ENCODE peak calls at places on chromosomes 5 and 9, in four cellular contexts. One of them, this sample, is unnamed.

GRCh38 chr5:15885156-15885555 is 294.4 kb downstream of the MARCHF11 start:
- DNase-seq in body of pancreas: no peak
- DNase-seq in K562: no peak
- DNase-seq in GM04504: no peak
- DNase-seq in this sample: no peak

GRCh38 chr5:1036504-1037122 is 28.0 kb downstream of the NKD2 start:
- DNase-seq in body of pancreas: no peak
- DNase-seq in K562: no peak
- DNase-seq in GM04504: no peak
- DNase-seq in this sample: no peak

GRCh38 chr9:37938121-37938906 is 34.4 kb upstream of the SLC25A51 start:
- DNase-seq in GM04504: peak; percentile 78
- DNase-seq in body of pancreas: no peak
- DNase-seq in K562: no peak
- DNase-seq in this sample: peak; percentile 49

GRCh38 chr9:37309136-37309535 is 113.4 kb upstream of the GRHPR start:
- DNase-seq in body of pancreas: no peak
- DNase-seq in GM04504: no peak
- DNase-seq in K562: no peak
- DNase-seq in this sample: no peak

GRCh38 chr5:10491673-10492026 is 50.0 kb downstream of the ROPN1L start:
- DNase-seq in body of pancreas: no peak
- DNase-seq in K562: no peak
- DNase-seq in GM04504: no peak
- DNase-seq in this sample: no peak

GRCh38 chr5:111731638-111732037 is 25.4 kb downstream of the NREP start:
- DNase-seq in GM04504: no peak
- DNase-seq in K562: no peak
- DNase-seq in body of pancreas: no peak
- DNase-seq in this sample: no peak

GRCh38 chr5:53031695-53032096 is 42.5 kb downstream of the ITGA2 start:
- DNase-seq in K562: no peak
- DNase-seq in GM04504: no peak
- DNase-seq in body of pancreas: no peak
- DNase-seq in this sample: no peak

GRCh38 chr9:115046786-115047185 is 71.2 kb downstream of the TNC start:
- DNase-seq in K562: no peak
- DNase-seq in body of pancreas: no peak
- DNase-seq in GM04504: no peak
- DNase-seq in this sample: no peak

GRCh38 chr5:56522972-56523371 is 289.8 kb upstream of the ANKRD55 start:
- DNase-seq in GM04504: peak; percentile 10
- DNase-seq in K562: no peak
- DNase-seq in body of pancreas: no peak
- DNase-seq in this sample: peak; percentile 80

GRCh38 chr9:36798350-36799065 is 225.8 kb downstream of the MELK start:
- DNase-seq in K562: peak; percentile 18
- DNase-seq in body of pancreas: no peak
- DNase-seq in GM04504: no peak
- DNase-seq in this sample: no peak

GRCh38 chr5:38135486-38136031 is 122.8 kb upstream of the EGFLAM start:
- DNase-seq in GM04504: no peak
- DNase-seq in K562: no peak
- DNase-seq in body of pancreas: no peak
- DNase-seq in this sample: no peak

GRCh38 chr5:602466-603035 is 9.6 kb upstream of the CEP72 start:
- DNase-seq in K562: no peak
- DNase-seq in body of pancreas: no peak
- DNase-seq in GM04504: no peak
- DNase-seq in this sample: no peak

GRCh38 chr5:132180134-132180745 is 47.4 kb downstream of the P4HA2 start:
- DNase-seq in body of pancreas: peak; percentile 33
- DNase-seq in K562: peak; percentile 46
- DNase-seq in GM04504: peak; percentile 35
- DNase-seq in this sample: no peak

GRCh38 chr5:96968074-96968473 is 32.2 kb downstream of the LNPEP start:
- DNase-seq in body of pancreas: no peak
- DNase-seq in K562: no peak
- DNase-seq in GM04504: no peak
- DNase-seq in this sample: no peak

GRCh38 chr9:91421022-91421765 is 2.4 kb downstream of the NFIL3 start:
- DNase-seq in body of pancreas: peak; percentile 33
- DNase-seq in GM04504: no peak
- DNase-seq in K562: no peak
- DNase-seq in this sample: peak; percentile 46

GRCh38 chr9:96186601-96187011 is 115.4 kb downstream of the HSD17B3 start:
- DNase-seq in K562: no peak
- DNase-seq in body of pancreas: peak; percentile 50
- DNase-seq in GM04504: no peak
- DNase-seq in this sample: no peak

This sample was measured in adrenal gland.